ENCODE peak calls at places on chromosomes 6 and 20, in eight cellular contexts. I is right lobe of liver, M is astrocyte, W is IMR-90, F is neural crest cell, J is neural progenitor cell, Z is heart left ventricle, B is H9. L is an unnamed sample.

GRCh38 chr20:25319241-25320034 is 71.2 kb downstream of the ABHD12 start:
- DNase-seq in M (no peak), F (no peak), Z (no peak), I (peak), B (no peak), J (no peak), W (no peak), L (no peak)

GRCh38 chr20:57247292-57247975 is 19.0 kb downstream of the BMP7 start:
- DNase-seq in W (no peak), Z (no peak), I (no peak), J (no peak), B (no peak), M (no peak), F (no peak), L (no peak)

GRCh38 chr6:149168968-149169367 is 148.5 kb upstream of the TAB2 start:
- DNase-seq in I (no peak), J (no peak), W (no peak), B (no peak), Z (no peak), M (no peak), F (no peak), L (no peak)

GRCh38 chr20:431012-431904 is 23.2 kb downstream of the RBCK1 start:
- DNase-seq in B (peak), M (peak), I (no peak), Z (peak), J (peak), F (peak), W (peak), L (peak)

GRCh38 chr20:45343867-45344721 is 4.1 kb downstream of the SDC4 start:
- DNase-seq in W (peak), J (no peak), F (no peak), I (peak), Z (no peak), B (peak), M (peak), L (peak)

GRCh38 chr20:1934162-1934561 is 39.0 kb downstream of the SIRPA start:
- DNase-seq in B (no peak), I (no peak), W (peak), M (peak), F (no peak), Z (no peak), J (no peak), L (peak)

GRCh38 chr20:56875052-56875663 is 246.1 kb downstream of the TFAP2C start:
- DNase-seq in J (no peak), Z (no peak), W (peak), F (no peak), M (peak), B (peak), I (no peak), L (peak)

GRCh38 chr20:39451386-39451785 is 489.2 kb downstream of the DHX35 start:
- DNase-seq in F (no peak), Z (no peak), M (no peak), I (no peak), B (no peak), W (no peak), J (no peak), L (no peak)

GRCh38 chr6:73694711-73695411 is 1.1 kb upstream of the CD109 start:
- DNase-seq in W (peak), B (no peak), I (no peak), F (no peak), J (no peak), Z (no peak), M (peak), L (peak)

GRCh38 chr20:40317156-40317790 is 371.8 kb downstream of the MAFB start:
- DNase-seq in Z (no peak), B (no peak), F (no peak), M (no peak), I (no peak), J (no peak), W (no peak), L (no peak)

GRCh38 chr6:41426438-41426851 is 91.0 kb downstream of the NCR2 start:
- DNase-seq in F (no peak), J (peak), Z (no peak), M (no peak), B (peak), I (no peak), W (no peak), L (no peak)

GRCh38 chr6:107827541-107827940 is 3.4 kb upstream of the SCML4 start:
- DNase-seq in B (no peak), J (no peak), Z (no peak), M (no peak), F (no peak), W (no peak), I (no peak), L (no peak)

GRCh38 chr6:90107721-90108364 is 188.8 kb downstream of the BACH2 start:
- DNase-seq in W (no peak), B (no peak), J (peak), M (no peak), Z (no peak), I (no peak), F (no peak), L (no peak)

GRCh38 chr6:135331002-135331401 is 149.9 kb downstream of the MYB start:
- DNase-seq in B (no peak), F (no peak), I (no peak), W (peak), J (no peak), Z (no peak), M (peak), L (peak)

GRCh38 chr6:93562566-93562965 is 143.2 kb upstream of the EPHA7 start:
- DNase-seq in I (no peak), B (no peak), J (no peak), W (no peak), F (no peak), M (peak), Z (no peak), L (no peak)

GRCh38 chr20:32497589-32498224 is 87.4 kb downstream of the NOL4L start:
- DNase-seq in W (no peak), F (no peak), M (no peak), J (no peak), Z (no peak), B (peak), I (no peak), L (no peak)

GRCh38 chr6:39791850-39792500 is at the start of gene DAAM2:
- DNase-seq in I (peak), J (peak), M (peak), W (peak), Z (peak), F (peak), B (peak), L (no peak)

GRCh38 chr6:39793528-39793927 is 1.4 kb downstream of the DAAM2 start:
- DNase-seq in I (no peak), Z (no peak), B (no peak), F (no peak), J (no peak), W (no peak), M (no peak), L (no peak)

GRCh38 chr6:39790772-39791171 is 1.4 kb upstream of the DAAM2 start:
- DNase-seq in J (no peak), Z (no peak), W (peak), M (peak), B (no peak), F (no peak), I (no peak), L (no peak)

GRCh38 chr6:39792501-39793450 is 600 bp downstream of the DAAM2 start:
- DNase-seq in B (peak), F (no peak), J (no peak), W (no peak), M (no peak), I (no peak), Z (no peak), L (no peak)

DNA sequence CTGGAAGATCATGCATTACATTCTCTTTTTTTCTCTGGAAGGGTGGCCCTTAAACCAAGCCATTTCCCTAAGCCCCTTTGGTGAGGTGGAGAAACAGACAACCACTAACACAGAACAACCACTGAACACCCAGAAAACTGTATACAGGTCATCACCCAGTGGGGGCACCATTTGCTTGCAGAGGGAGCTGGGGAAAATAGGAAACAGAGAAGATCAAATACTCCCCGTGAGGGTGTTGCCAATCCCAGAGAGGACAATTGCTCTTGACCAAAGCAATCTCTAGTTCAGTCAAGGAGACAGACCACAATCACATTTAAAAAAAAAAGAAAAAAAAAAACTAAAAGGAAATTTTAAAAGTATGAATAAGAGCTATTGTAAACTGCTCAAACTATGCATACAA is 865 bp upstream of the DAAM2 start:
- DNase-seq in M (peak), B (no peak), W (no peak), Z (no peak), F (no peak), I (no peak), J (no peak), L (no peak)
- TF ChIP-seq CTCF in M (no peak), B (peak), W (peak), Z (no peak), F (no peak), I (peak), J (peak), L (peak)

DNA sequence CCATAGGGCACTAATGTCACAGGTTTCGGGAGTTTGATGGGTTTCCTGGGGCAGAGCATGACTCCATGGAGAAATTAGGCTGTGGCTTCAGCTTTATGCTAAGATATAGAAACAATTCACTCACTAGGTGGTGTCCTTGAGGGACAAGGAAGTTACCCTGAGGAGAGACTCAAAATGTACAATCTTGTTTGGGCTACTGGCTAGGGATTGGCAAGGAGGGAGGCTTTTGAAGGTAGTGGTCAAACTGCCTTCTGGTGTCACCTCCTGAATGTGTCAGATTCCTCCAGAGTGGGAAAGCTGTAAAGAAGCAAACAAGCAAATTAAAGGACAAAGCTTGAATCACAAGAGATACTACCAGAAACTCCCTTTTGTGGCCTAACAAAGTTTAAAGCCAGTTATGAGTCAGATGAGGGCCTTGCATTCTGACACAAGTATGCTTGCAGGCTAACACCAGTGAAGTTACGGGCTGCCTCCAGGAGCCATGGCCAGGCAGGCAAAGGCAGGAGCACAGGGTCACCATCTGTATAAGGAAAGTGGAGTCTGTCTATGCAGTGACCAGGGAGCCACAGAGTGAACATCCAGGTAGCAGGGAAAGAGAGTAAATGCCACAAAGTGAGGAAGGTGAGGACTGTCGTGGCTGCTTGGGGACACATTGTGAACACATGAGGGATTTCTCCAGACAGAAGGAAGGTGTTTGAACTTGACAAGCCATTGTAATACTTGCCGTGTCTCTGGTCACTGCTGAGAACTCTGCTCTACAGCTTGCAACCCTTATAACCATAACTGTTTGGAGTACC is 107.7 kb upstream of the DTNBP1 start:
- DNase-seq in J (no peak), W (peak), Z (no peak), B (no peak), M (peak), I (no peak), F (no peak), L (peak)
- TF ChIP-seq CTCF in J (no peak), W (no peak), Z (no peak), B (no peak), M (no peak), I (no peak), F (no peak), L (no peak)

GRCh38 chr6:112881828-112882227 is 534.7 kb downstream of the RFPL4B start:
- DNase-seq in W (peak), B (no peak), F (no peak), I (no peak), J (no peak), M (peak), Z (no peak), L (peak)

GRCh38 chr6:112881027-112881426 is 533.9 kb downstream of the RFPL4B start:
- DNase-seq in I (no peak), F (no peak), W (peak), J (peak), M (peak), Z (no peak), B (no peak), L (peak)

GRCh38 chr6:112882381-112882780 is 535.3 kb downstream of the RFPL4B start:
- DNase-seq in F (no peak), W (no peak), I (no peak), M (peak), Z (no peak), J (no peak), B (no peak), L (peak)

GRCh38 chr6:112879920-112880413 is 532.8 kb downstream of the RFPL4B start:
- DNase-seq in F (peak), I (no peak), Z (no peak), B (peak), M (peak), J (peak), W (no peak), L (no peak)

DNA sequence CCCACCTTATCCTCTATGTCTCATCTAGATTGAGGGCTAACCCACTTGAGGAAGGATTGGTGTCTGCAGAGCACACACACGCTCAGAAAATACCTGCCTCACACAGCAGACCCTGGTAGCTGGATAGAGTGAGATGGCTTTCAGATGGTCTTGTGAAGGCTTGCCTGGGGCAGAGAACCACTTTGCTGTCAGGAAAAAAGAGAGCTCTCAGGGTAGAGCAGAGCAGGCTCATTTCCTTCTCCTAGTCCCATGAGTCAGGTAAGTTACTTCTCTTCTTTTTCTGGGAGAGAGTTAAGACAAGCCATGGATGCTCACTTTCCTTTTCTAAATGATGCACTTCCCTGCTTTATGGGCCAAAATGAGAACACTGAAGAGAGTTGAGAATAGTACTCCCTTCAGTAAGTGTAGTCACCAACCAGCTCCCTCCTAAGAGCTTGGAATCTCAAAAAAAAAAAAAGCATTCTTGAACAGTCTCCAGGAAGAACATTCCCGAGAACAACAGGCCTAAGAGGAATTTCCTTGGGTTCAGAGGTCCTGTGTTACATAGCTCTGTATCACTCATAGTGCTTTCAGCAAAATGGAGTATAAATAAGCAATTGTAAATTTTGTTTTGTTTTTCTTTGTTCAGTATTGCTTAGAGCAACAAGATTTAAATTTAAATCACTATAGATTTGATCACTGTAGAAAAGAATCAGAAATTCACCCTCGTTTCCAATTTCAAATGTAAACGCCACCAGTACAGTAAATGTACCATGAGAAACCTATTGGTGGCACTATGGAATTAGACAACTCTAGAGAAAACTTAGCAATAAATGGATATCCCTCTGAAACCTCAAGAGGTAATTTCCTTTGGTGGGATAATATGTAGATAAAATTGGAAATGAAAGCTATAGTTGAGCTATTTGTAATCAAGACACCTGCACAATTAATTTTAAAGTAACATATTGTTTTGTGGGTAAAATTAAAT is 530.3 kb downstream of the RFPL4B start:
- DNase-seq in I (no peak), J (peak), F (no peak), M (peak), W (peak), Z (no peak), B (no peak), L (peak)
- TF ChIP-seq CTCF in I (no peak), J (no peak), F (no peak), M (peak), W (peak), Z (no peak), B (no peak), L (peak)

DNA sequence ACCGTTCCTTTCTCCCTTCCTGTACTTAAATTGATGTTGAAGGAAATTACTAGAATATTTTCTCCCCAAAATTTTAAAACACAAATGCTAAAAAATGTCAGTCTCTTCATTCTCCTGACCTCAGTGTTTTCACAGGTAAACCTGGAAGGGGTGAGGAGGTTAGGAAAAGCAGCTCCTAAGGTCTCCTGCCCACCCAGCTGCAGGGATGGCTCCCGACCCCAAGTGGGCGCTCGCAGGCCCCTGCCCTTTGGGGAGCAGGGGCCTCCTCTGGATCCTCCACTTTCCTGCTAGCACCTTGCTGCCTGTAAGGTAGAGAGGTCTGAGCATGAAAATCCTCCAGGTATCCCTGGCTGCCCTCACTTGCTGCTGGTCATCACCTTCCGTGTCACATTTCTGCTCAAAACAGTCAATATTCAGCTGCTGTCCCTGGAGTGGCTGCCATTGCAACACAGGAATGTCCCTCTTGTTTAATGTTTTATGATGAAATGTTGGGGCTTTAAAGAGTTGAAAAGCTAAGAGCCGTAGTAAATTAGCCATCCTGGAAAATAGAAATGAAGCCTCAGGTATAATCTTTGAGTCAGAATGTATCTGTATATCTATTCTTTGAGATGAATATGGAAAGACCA is 10.9 kb upstream of the HSP90AB1 start:
- DNase-seq in M (no peak), J (no peak), Z (no peak), F (no peak), B (no peak), I (peak), W (no peak), L (no peak)
- TF ChIP-seq CTCF in M (no peak), J (no peak), Z (no peak), F (no peak), B (peak), I (peak), W (no peak), L (no peak)